ENCODE peak calls at places on chromosomes 12 and 14, in nine cellular contexts. One of them, this sample, is unnamed.

GRCh38 chr14:93984987-93985410 is 8.6 kb upstream of the ASB2 start:
- DNase-seq in fibroblast of mammary gland: peak; percentile 41
- DNase-seq in nephron progenitor cell: peak; percentile 46
- DNase-seq in colonic mucosa: peak; percentile 33
- DNase-seq in RWPE1: peak; percentile 26
- DNase-seq in MCF 10A: peak; percentile 43
- DNase-seq in ovary: no peak
- DNase-seq in HFF-Myc: peak; percentile 36
- DNase-seq in esophagus muscularis mucosa: no peak
- DNase-seq in this sample: peak; percentile 40

GRCh38 chr14:100065942-100066574 is 836 bp downstream of the EVL start:
- DNase-seq in RWPE1: no peak
- DNase-seq in ovary: no peak
- DNase-seq in nephron progenitor cell: no peak
- DNase-seq in MCF 10A: no peak
- DNase-seq in esophagus muscularis mucosa: no peak
- DNase-seq in fibroblast of mammary gland: peak; percentile 37
- DNase-seq in colonic mucosa: peak; percentile 43
- DNase-seq in HFF-Myc: no peak
- DNase-seq in this sample: no peak

GRCh38 chr14:94041551-94042346 is 15.6 kb downstream of the OTUB2 start:
- DNase-seq in RWPE1: no peak
- DNase-seq in HFF-Myc: no peak
- DNase-seq in MCF 10A: no peak
- DNase-seq in colonic mucosa: no peak
- DNase-seq in ovary: no peak
- DNase-seq in fibroblast of mammary gland: peak; percentile 88
- DNase-seq in esophagus muscularis mucosa: no peak
- DNase-seq in nephron progenitor cell: no peak
- DNase-seq in this sample: peak; percentile 27

GRCh38 chr12:663293-663871 is at the start of gene NINJ2:
- DNase-seq in HFF-Myc: no peak
- DNase-seq in ovary: no peak
- DNase-seq in esophagus muscularis mucosa: no peak
- DNase-seq in nephron progenitor cell: peak; percentile 12
- DNase-seq in colonic mucosa: no peak
- DNase-seq in fibroblast of mammary gland: no peak
- DNase-seq in MCF 10A: no peak
- DNase-seq in RWPE1: no peak
- DNase-seq in this sample: no peak

GRCh38 chr14:95545769-95546168 is 10.9 kb downstream of the GLRX5 start:
- DNase-seq in ovary: no peak
- DNase-seq in esophagus muscularis mucosa: no peak
- DNase-seq in RWPE1: peak; percentile 78
- DNase-seq in HFF-Myc: peak; percentile 56
- DNase-seq in MCF 10A: peak; percentile 71
- DNase-seq in nephron progenitor cell: no peak
- DNase-seq in colonic mucosa: no peak
- DNase-seq in fibroblast of mammary gland: peak; percentile 98
- DNase-seq in this sample: no peak

GRCh38 chr14:33996450-33996849 is 45.6 kb upstream of the EGLN3 start:
- DNase-seq in fibroblast of mammary gland: no peak
- DNase-seq in MCF 10A: no peak
- DNase-seq in HFF-Myc: no peak
- DNase-seq in esophagus muscularis mucosa: no peak
- DNase-seq in nephron progenitor cell: no peak
- DNase-seq in ovary: no peak
- DNase-seq in RWPE1: no peak
- DNase-seq in colonic mucosa: no peak
- DNase-seq in this sample: no peak

GRCh38 chr12:49698619-49699545 is 8.3 kb downstream of the FMNL3 start:
- DNase-seq in RWPE1: no peak
- DNase-seq in HFF-Myc: no peak
- DNase-seq in fibroblast of mammary gland: peak; percentile 65
- DNase-seq in colonic mucosa: no peak
- DNase-seq in MCF 10A: no peak
- DNase-seq in nephron progenitor cell: no peak
- DNase-seq in ovary: no peak
- DNase-seq in esophagus muscularis mucosa: no peak
- DNase-seq in this sample: no peak

GRCh38 chr14:85528080-85528881 is 1.7 kb upstream of the FLRT2 start:
- DNase-seq in RWPE1: peak; percentile 66
- DNase-seq in esophagus muscularis mucosa: no peak
- DNase-seq in colonic mucosa: peak; percentile 19
- DNase-seq in HFF-Myc: peak; percentile 82
- DNase-seq in fibroblast of mammary gland: peak; percentile 92
- DNase-seq in MCF 10A: peak; percentile 88
- DNase-seq in ovary: peak; percentile 53
- DNase-seq in nephron progenitor cell: peak; percentile 36
- DNase-seq in this sample: peak; percentile 75

GRCh38 chr12:6534914-6535696 is 788 bp downstream of the GAPDH start:
- DNase-seq in nephron progenitor cell: peak; percentile 67
- DNase-seq in RWPE1: peak; percentile 64
- DNase-seq in ovary: peak; percentile 74
- DNase-seq in MCF 10A: peak; percentile 80
- DNase-seq in HFF-Myc: no peak
- DNase-seq in colonic mucosa: peak; percentile 73
- DNase-seq in esophagus muscularis mucosa: peak; percentile 94
- DNase-seq in fibroblast of mammary gland: peak; percentile 82
- DNase-seq in this sample: no peak

GRCh38 chr12:18750087-18750486 is 12.2 kb downstream of the CAPZA3 start:
- DNase-seq in HFF-Myc: no peak
- DNase-seq in esophagus muscularis mucosa: no peak
- DNase-seq in MCF 10A: peak; percentile 16
- DNase-seq in RWPE1: no peak
- DNase-seq in colonic mucosa: no peak
- DNase-seq in ovary: no peak
- DNase-seq in nephron progenitor cell: no peak
- DNase-seq in fibroblast of mammary gland: peak; percentile 36
- DNase-seq in this sample: peak; percentile 12

GRCh38 chr12:30878034-30878433 is 48.5 kb upstream of the TSPAN11 start:
- DNase-seq in fibroblast of mammary gland: no peak
- DNase-seq in colonic mucosa: no peak
- DNase-seq in ovary: no peak
- DNase-seq in HFF-Myc: no peak
- DNase-seq in nephron progenitor cell: no peak
- DNase-seq in RWPE1: no peak
- DNase-seq in esophagus muscularis mucosa: no peak
- DNase-seq in MCF 10A: no peak
- DNase-seq in this sample: no peak

GRCh38 chr12:43653289-43653915 is 101.4 kb upstream of the ADAMTS20 start:
- DNase-seq in nephron progenitor cell: no peak
- DNase-seq in MCF 10A: no peak
- DNase-seq in HFF-Myc: no peak
- DNase-seq in ovary: no peak
- DNase-seq in fibroblast of mammary gland: no peak
- DNase-seq in colonic mucosa: no peak
- DNase-seq in RWPE1: no peak
- DNase-seq in esophagus muscularis mucosa: no peak
- DNase-seq in this sample: no peak

GRCh38 chr14:33348510-33348909 is 409.8 kb downstream of the NPAS3 start:
- DNase-seq in fibroblast of mammary gland: no peak
- DNase-seq in colonic mucosa: no peak
- DNase-seq in nephron progenitor cell: no peak
- DNase-seq in ovary: no peak
- DNase-seq in MCF 10A: no peak
- DNase-seq in RWPE1: no peak
- DNase-seq in HFF-Myc: no peak
- DNase-seq in esophagus muscularis mucosa: no peak
- DNase-seq in this sample: no peak

GRCh38 chr14:91402278-91403068 is 15.1 kb downstream of the CCDC88C start:
- DNase-seq in colonic mucosa: peak; percentile 84
- DNase-seq in ovary: no peak
- DNase-seq in fibroblast of mammary gland: no peak
- DNase-seq in RWPE1: no peak
- DNase-seq in HFF-Myc: no peak
- DNase-seq in MCF 10A: no peak
- DNase-seq in nephron progenitor cell: no peak
- DNase-seq in esophagus muscularis mucosa: no peak
- DNase-seq in this sample: no peak

GRCh38 chr12:31362759-31363415 is 36.9 kb upstream of the SINHCAF start:
- DNase-seq in RWPE1: no peak
- DNase-seq in ovary: no peak
- DNase-seq in nephron progenitor cell: no peak
- DNase-seq in HFF-Myc: no peak
- DNase-seq in MCF 10A: peak; percentile 17
- DNase-seq in colonic mucosa: peak; percentile 69
- DNase-seq in esophagus muscularis mucosa: no peak
- DNase-seq in fibroblast of mammary gland: no peak
- DNase-seq in this sample: no peak

GRCh38 chr14:43778956-43779639 is 728.0 kb downstream of the FSCB start:
- DNase-seq in ovary: no peak
- DNase-seq in esophagus muscularis mucosa: no peak
- DNase-seq in colonic mucosa: no peak
- DNase-seq in fibroblast of mammary gland: no peak
- DNase-seq in HFF-Myc: no peak
- DNase-seq in MCF 10A: no peak
- DNase-seq in nephron progenitor cell: no peak
- DNase-seq in RWPE1: no peak
- DNase-seq in this sample: no peak

GRCh38 chr14:20350860-20351259 is 7.4 kb downstream of the PARP2 start:
- DNase-seq in MCF 10A: no peak
- DNase-seq in HFF-Myc: no peak
- DNase-seq in esophagus muscularis mucosa: no peak
- DNase-seq in colonic mucosa: no peak
- DNase-seq in RWPE1: no peak
- DNase-seq in ovary: no peak
- DNase-seq in nephron progenitor cell: no peak
- DNase-seq in fibroblast of mammary gland: peak; percentile 20
- DNase-seq in this sample: no peak
- TF ChIP-seq CTCF in MCF 10A: no peak
- TF ChIP-seq CTCF in HFF-Myc: peak; percentile 26
- TF ChIP-seq CTCF in esophagus muscularis mucosa: peak; percentile 23
- TF ChIP-seq CTCF in colonic mucosa: no peak
- TF ChIP-seq CTCF in RWPE1: no peak
- TF ChIP-seq CTCF in ovary: no peak
- TF ChIP-seq CTCF in nephron progenitor cell: no peak
- TF ChIP-seq CTCF in fibroblast of mammary gland: peak; percentile 31
- TF ChIP-seq CTCF in this sample: peak; percentile 2

DNA sequence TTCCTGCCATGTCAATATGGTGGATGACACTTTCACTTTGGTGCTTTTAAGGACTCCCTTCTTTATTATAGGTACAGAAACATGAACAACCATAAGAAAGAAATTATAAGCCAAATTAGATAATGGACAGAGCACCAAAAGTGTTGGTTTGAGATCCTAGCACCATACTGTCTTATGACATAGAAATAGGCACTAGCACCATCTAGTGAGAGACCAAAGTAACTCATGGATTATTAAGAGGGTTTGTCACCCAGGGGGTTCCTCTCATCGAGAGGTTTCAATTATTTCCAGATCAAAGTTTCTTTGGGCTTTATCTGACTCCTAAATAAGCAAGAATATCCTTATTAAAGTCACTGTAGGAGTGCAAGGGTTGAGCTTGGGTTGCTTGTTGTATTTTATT is 153.0 kb upstream of the DIO2 start:
- DNase-seq in RWPE1: peak; percentile 8
- DNase-seq in MCF 10A: peak; percentile 34
- DNase-seq in esophagus muscularis mucosa: no peak
- DNase-seq in HFF-Myc: no peak
- DNase-seq in fibroblast of mammary gland: peak; percentile 54
- DNase-seq in nephron progenitor cell: no peak
- DNase-seq in ovary: no peak
- DNase-seq in colonic mucosa: no peak
- DNase-seq in this sample: no peak
- TF ChIP-seq CTCF in RWPE1: no peak
- TF ChIP-seq CTCF in MCF 10A: no peak
- TF ChIP-seq CTCF in esophagus muscularis mucosa: peak; percentile 30
- TF ChIP-seq CTCF in HFF-Myc: peak; percentile 27
- TF ChIP-seq CTCF in fibroblast of mammary gland: peak; percentile 65
- TF ChIP-seq CTCF in nephron progenitor cell: no peak
- TF ChIP-seq CTCF in ovary: no peak
- TF ChIP-seq CTCF in colonic mucosa: peak; percentile 24
- TF ChIP-seq CTCF in this sample: peak; percentile 18

GRCh38 chr12:106064622-106065021 is 74.1 kb downstream of the NUAK1 start:
- DNase-seq in nephron progenitor cell: no peak
- DNase-seq in MCF 10A: no peak
- DNase-seq in RWPE1: no peak
- DNase-seq in esophagus muscularis mucosa: no peak
- DNase-seq in colonic mucosa: no peak
- DNase-seq in HFF-Myc: no peak
- DNase-seq in fibroblast of mammary gland: no peak
- DNase-seq in ovary: no peak
- DNase-seq in this sample: no peak
- TF ChIP-seq CTCF in nephron progenitor cell: no peak
- TF ChIP-seq CTCF in MCF 10A: no peak
- TF ChIP-seq CTCF in RWPE1: no peak
- TF ChIP-seq CTCF in esophagus muscularis mucosa: no peak
- TF ChIP-seq CTCF in colonic mucosa: no peak
- TF ChIP-seq CTCF in HFF-Myc: no peak
- TF ChIP-seq CTCF in fibroblast of mammary gland: no peak
- TF ChIP-seq CTCF in ovary: no peak
- TF ChIP-seq CTCF in this sample: no peak

DNA sequence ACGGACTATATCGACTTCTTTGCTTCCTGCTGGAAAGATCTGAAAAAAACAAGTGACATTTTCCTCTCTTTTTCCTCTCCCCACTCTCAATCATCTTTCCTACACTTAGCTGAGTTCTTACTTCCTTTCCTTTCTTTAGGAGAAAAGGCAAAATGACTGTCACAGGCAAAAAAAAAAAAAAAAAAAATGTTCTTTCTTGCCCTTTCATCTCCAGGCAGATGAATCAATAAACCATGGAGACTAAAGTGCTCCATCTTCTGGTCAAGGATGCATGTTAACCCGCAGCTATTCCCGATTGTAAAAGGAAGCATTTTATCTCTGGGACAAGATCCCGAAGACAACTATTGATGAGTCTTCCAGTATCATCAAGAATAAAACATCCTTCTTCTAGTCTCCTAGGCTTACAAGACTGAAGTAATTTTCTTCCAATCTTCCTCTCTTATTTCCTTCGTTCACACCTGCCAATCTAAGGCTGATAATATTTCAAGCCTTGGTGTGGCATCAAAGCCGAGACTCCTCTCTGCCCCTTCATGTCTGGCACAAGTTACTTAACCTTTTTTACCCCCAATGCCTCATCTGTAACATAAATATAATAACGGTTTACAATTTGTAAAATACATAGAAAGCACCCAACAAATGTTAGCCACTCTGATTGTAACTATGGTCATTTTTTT is 94.2 kb upstream of the PLEKHG7 start:
- DNase-seq in ovary: no peak
- DNase-seq in fibroblast of mammary gland: peak; percentile 75
- DNase-seq in esophagus muscularis mucosa: no peak
- DNase-seq in HFF-Myc: no peak
- DNase-seq in MCF 10A: peak; percentile 70
- DNase-seq in nephron progenitor cell: no peak
- DNase-seq in RWPE1: peak; percentile 32
- DNase-seq in colonic mucosa: peak; percentile 26
- DNase-seq in this sample: no peak
- TF ChIP-seq CTCF in ovary: peak; percentile 21
- TF ChIP-seq CTCF in fibroblast of mammary gland: peak; percentile 74
- TF ChIP-seq CTCF in esophagus muscularis mucosa: peak; percentile 37
- TF ChIP-seq CTCF in HFF-Myc: peak; percentile 51
- TF ChIP-seq CTCF in MCF 10A: peak; percentile 47
- TF ChIP-seq CTCF in nephron progenitor cell: peak; percentile 30
- TF ChIP-seq CTCF in RWPE1: peak; percentile 67
- TF ChIP-seq CTCF in colonic mucosa: no peak
- TF ChIP-seq CTCF in this sample: peak; percentile 71

This sample was measured in AG09319.